ENCODE peak calls at places on chromosomes 7 and 10, in five cellular contexts. K, U, R, E and X are unnamed samples.

GRCh38 chr10:5888843-5889623 is 660 bp downstream of the ANKRD16 start:
- DNase-seq in E (peak), U (peak), K (peak), R (peak), X (no peak)

GRCh38 chr7:115679423-115679822 is 351.1 kb downstream of the TFEC start:
- DNase-seq in K (no peak), E (no peak), R (no peak), U (no peak), X (no peak)

GRCh38 chr7:5481241-5482019 is 57.8 kb upstream of the TNRC18 start:
- DNase-seq in U (no peak), K (no peak), E (no peak), R (peak), X (no peak)

GRCh38 chr10:117138838-117139580 is 939 bp upstream of the VAX1 start:
- DNase-seq in R (peak), K (peak), U (no peak), E (no peak), X (no peak)

GRCh38 chr10:30987463-30987862 is 44.2 kb downstream of the ZNF438 start:
- DNase-seq in R (no peak), E (no peak), U (no peak), K (no peak), X (no peak)

GRCh38 chr10:80471715-80472233 is 17.7 kb downstream of the TSPAN14 start:
- DNase-seq in K (no peak), E (peak), U (no peak), R (no peak), X (peak)

GRCh38 chr7:31056775-31057346 is 4.8 kb downstream of the ADCYAP1R1 start:
- DNase-seq in E (no peak), R (peak), K (no peak), U (no peak), X (no peak)

GRCh38 chr10:117619710-117620405 is 77.3 kb downstream of the EMX2 start:
- DNase-seq in K (no peak), U (no peak), E (peak), R (no peak), X (no peak)

GRCh38 chr7:154903083-154903731 is 99.7 kb downstream of the PAXIP1 start:
- DNase-seq in K (no peak), U (no peak), E (no peak), R (no peak), X (no peak)

GRCh38 chr10:5446390-5446926 is 34.1 kb downstream of the NET1 start:
- DNase-seq in U (peak), E (peak), K (peak), R (peak), X (peak)

GRCh38 chr7:22481726-22482125 is 18.3 kb downstream of the STEAP1B start:
- DNase-seq in E (peak), K (no peak), R (no peak), U (no peak), X (no peak)

GRCh38 chr7:20598479-20599419 is 16.7 kb upstream of the ABCB5 start:
- DNase-seq in E (peak), U (no peak), K (peak), R (peak), X (no peak)

GRCh38 chr10:101777085-101777856 is 1.4 kb upstream of the FGF8 start:
- DNase-seq in R (no peak), U (no peak), K (no peak), E (no peak), X (peak)

GRCh38 chr7:142811154-142811737 is 40.5 kb downstream of the PRSS2 start:
- DNase-seq in K (peak), E (peak), R (peak), U (no peak), X (no peak)

DNA sequence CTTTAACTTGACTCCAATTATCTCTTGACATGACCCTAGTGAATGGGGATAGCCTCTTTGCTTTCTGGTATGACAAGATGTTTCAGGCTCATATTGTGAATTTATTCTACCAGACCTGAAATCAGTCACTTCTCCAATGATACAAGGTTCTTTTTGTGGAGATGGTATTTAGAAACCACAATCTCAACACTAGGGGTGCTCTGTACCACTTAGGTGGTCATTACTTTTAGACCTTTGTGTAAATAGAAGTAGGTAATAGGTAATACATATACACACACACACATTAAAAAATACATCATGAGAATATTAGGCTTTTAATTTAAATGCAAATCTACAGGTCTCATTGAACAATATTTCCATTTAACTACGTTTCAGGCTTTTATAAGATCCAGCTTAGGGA is 199.0 kb upstream of the RHOBTB1 start:
- DNase-seq in R (no peak), E (no peak), K (no peak), U (no peak), X (no peak)
- TF ChIP-seq CTCF in R (no peak), E (no peak), K (no peak), U (no peak), X (peak)

GRCh38 chr10:113272511-113272910 is 280.3 kb upstream of the HABP2 start:
- DNase-seq in U (no peak), E (no peak), R (no peak), K (no peak), X (no peak)

GRCh38 chr10:113268186-113268585 is 284.7 kb upstream of the HABP2 start:
- DNase-seq in U (no peak), K (no peak), R (no peak), E (no peak), X (no peak)

GRCh38 chr10:113267616-113268015 is 285.2 kb upstream of the HABP2 start:
- DNase-seq in U (no peak), E (no peak), R (no peak), K (no peak), X (no peak)

GRCh38 chr10:113266152-113266551 is 286.7 kb upstream of the HABP2 start:
- DNase-seq in R (no peak), K (no peak), E (no peak), U (no peak), X (no peak)

DNA sequence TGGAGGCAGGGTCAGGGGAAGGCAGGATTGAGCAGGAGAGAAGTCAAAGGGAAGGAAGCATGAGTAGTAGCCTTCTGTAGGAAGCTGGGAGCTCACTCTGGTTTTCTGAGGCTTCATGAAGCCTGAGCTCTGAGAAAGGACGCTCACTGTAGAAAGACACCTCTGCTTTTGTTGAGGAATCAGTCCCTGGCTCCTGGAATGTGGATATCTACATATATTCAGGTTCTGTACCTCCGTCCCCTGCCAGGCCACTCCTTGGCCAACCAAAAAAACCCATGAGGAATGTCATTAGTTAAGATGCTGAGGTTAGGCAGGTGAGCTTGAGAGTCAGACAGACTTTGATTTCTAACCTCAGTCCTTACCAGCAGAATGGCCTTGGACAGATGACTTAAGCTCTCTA is 283.5 kb upstream of the HABP2 start:
- DNase-seq in U (no peak), K (no peak), R (peak), E (no peak), X (no peak)
- TF ChIP-seq CTCF in U (no peak), K (no peak), R (no peak), E (no peak), X (no peak)

GRCh38 chr7:101231644-101232043 is 6.0 kb downstream of the CLDN15 start:
- DNase-seq in K (no peak), U (no peak), R (no peak), E (no peak), X (no peak)
- TF ChIP-seq CTCF in K (no peak), U (no peak), R (no peak), E (no peak), X (no peak)

GRCh38 chr7:39700165-39700564 is 76.8 kb downstream of the RALA start:
- DNase-seq in U (no peak), E (no peak), R (no peak), K (no peak), X (no peak)

GRCh38 chr7:39697481-39697880 is 74.1 kb downstream of the RALA start:
- DNase-seq in U (no peak), E (no peak), K (no peak), R (no peak), X (no peak)

GRCh38 chr7:39700932-39701331 is 77.6 kb downstream of the RALA start:
- DNase-seq in R (no peak), K (no peak), U (no peak), E (no peak), X (peak)

GRCh38 chr7:39702133-39702532 is 78.8 kb downstream of the RALA start:
- DNase-seq in E (no peak), R (no peak), U (no peak), K (no peak), X (no peak)

GRCh38 chr7:39703143-39703542 is 79.8 kb downstream of the RALA start:
- DNase-seq in U (no peak), K (no peak), E (no peak), R (peak), X (no peak)
- TF ChIP-seq CTCF in U (peak), K (no peak), E (no peak), R (no peak), X (no peak)

GRCh38 chr10:53209941-53210611 is 437.5 kb upstream of the MBL2 start:
- DNase-seq in U (no peak), K (no peak), R (peak), E (peak), X (no peak)
- TF ChIP-seq CTCF in U (peak), K (no peak), R (no peak), E (no peak), X (no peak)

DNA sequence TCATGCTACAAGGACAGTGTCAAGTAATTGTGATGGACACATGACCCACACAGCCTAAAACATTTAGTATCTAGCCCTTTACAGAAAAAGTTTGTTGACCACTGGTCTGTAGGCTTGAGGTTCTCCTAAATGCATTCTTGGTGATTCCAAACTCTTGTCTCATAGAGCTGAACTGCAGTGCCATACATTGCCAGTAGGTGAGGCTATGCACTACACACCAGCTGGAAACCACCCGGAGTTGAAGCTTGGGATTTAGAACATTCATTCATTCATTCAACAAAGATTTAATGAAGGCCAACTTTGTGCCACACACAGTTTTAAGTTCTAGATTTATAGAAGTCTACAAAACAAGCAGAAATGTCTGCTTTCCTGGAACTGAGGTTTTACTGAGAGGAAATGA is 77.3 kb upstream of the TCF7L2 start:
- DNase-seq in R (peak), K (no peak), E (no peak), U (no peak), X (no peak)
- TF ChIP-seq CTCF in R (peak), K (no peak), E (peak), U (peak), X (no peak)

GRCh38 chr7:131292141-131292905 is 35.4 kb upstream of the MKLN1 start:
- DNase-seq in U (no peak), R (no peak), K (no peak), E (no peak), X (no peak)

GRCh38 chr7:131298608-131298992 is 29.1 kb upstream of the MKLN1 start:
- DNase-seq in K (no peak), R (no peak), E (no peak), U (no peak), X (no peak)

GRCh38 chr7:131293018-131293417 is 34.7 kb upstream of the MKLN1 start:
- DNase-seq in U (no peak), K (no peak), E (no peak), R (no peak), X (no peak)

GRCh38 chr7:131289051-131289450 is 38.6 kb upstream of the MKLN1 start:
- DNase-seq in U (no peak), R (no peak), E (no peak), K (no peak), X (no peak)

DNA sequence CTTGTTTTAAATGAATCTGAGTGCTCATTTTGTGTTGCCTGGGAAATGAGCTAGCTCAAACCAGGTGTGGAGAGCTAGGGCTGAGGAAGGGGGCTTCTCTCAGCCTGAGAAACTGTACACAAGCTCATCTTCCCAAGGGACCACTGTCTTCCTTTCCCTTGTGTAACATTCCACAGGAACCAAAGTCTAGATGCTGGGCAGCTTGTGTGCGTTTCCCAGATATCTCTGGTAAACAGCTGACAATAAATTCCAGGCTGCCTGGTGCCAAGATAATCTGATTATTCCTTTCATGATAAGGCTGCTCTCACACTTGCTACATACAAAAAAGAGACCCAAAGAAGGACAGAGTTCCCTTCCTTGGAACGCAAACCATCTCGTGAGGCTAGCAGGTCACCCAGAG is 33.1 kb upstream of the MKLN1 start:
- DNase-seq in E (no peak), R (no peak), K (no peak), U (no peak), X (no peak)
- TF ChIP-seq CTCF in E (no peak), R (no peak), K (no peak), U (no peak), X (no peak)

DNA sequence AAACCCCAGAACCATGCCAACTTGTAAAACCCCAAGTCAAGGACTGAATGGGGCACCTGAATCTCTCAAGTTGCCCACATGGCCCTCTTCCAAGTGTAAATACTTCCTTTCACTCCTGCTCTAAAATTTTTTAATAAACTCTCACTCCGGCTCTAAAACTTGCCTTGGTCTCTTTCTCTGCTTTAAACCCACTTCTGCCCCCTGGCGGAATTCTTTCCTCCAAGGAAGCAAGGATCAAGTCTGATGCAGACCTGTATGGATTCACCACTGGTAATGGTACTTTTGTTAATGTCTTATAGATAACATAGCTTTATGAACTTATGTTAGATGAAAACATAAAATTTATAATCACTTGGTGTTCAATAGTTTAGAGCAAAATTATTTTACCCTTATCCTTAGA is 33.8 kb downstream of the SLC16A9 start:
- DNase-seq in E (no peak), K (no peak), U (peak), R (peak), X (no peak)
- TF ChIP-seq CTCF in E (no peak), K (no peak), U (peak), R (peak), X (no peak)